ENCODE peak calls at places on chromosomes 11 and 22, in four cellular contexts. One of them, this sample, is unnamed.
A peak's percentile ranks its signal among the peaks of the same experiment; 100 is the strongest.

GRCh38 chr11:508956-509355 is 1.9 kb upstream of the RNH1 start:
- DNase-seq in A549: no peak
- DNase-seq in GM12891: no peak
- DNase-seq in islet precursor cell: no peak
- DNase-seq in this sample: no peak

GRCh38 chr11:123052884-123053721 is 8.8 kb downstream of the HSPA8 start:
- DNase-seq in A549: no peak
- DNase-seq in GM12891: no peak
- DNase-seq in islet precursor cell: no peak
- DNase-seq in this sample: no peak

GRCh38 chr11:102254047-102254446 is 63.2 kb upstream of the BIRC3 start:
- DNase-seq in A549: peak; percentile 21
- DNase-seq in GM12891: no peak
- DNase-seq in islet precursor cell: no peak
- DNase-seq in this sample: no peak

GRCh38 chr11:103967985-103968384 is 68.5 kb upstream of the DDI1 start:
- DNase-seq in A549: no peak
- DNase-seq in GM12891: no peak
- DNase-seq in islet precursor cell: no peak
- DNase-seq in this sample: no peak

GRCh38 chr11:93489841-93490240 is 53.4 kb downstream of the SMCO4 start:
- DNase-seq in A549: no peak
- DNase-seq in GM12891: no peak
- DNase-seq in islet precursor cell: peak; percentile 51
- DNase-seq in this sample: no peak

GRCh38 chr11:124861670-124862069 is 3.6 kb upstream of the ROBO3 start:
- DNase-seq in A549: no peak
- DNase-seq in GM12891: no peak
- DNase-seq in islet precursor cell: peak; percentile 18
- DNase-seq in this sample: no peak

GRCh38 chr22:20926243-20926642 is 9.0 kb downstream of the CRKL start:
- DNase-seq in A549: no peak
- DNase-seq in GM12891: no peak
- DNase-seq in islet precursor cell: no peak
- DNase-seq in this sample: no peak

GRCh38 chr11:23364076-23364475 is 503.8 kb upstream of the CCDC179 start:
- DNase-seq in A549: no peak
- DNase-seq in GM12891: no peak
- DNase-seq in islet precursor cell: no peak
- DNase-seq in this sample: no peak

GRCh38 chr22:48675141-48675827 is 1152.4 kb downstream of the BRD1 start:
- DNase-seq in A549: no peak
- DNase-seq in GM12891: no peak
- DNase-seq in islet precursor cell: no peak
- DNase-seq in this sample: no peak

GRCh38 chr11:101446238-101446637 is 137.6 kb downstream of the TRPC6 start:
- DNase-seq in A549: no peak
- DNase-seq in GM12891: no peak
- DNase-seq in islet precursor cell: no peak
- DNase-seq in this sample: no peak

GRCh38 chr11:71078482-71078881 is 173.9 kb downstream of the SHANK2 start:
- DNase-seq in A549: no peak
- DNase-seq in GM12891: no peak
- DNase-seq in islet precursor cell: no peak
- DNase-seq in this sample: no peak

GRCh38 chr11:104968365-104968855 is at the start of gene CASP4:
- DNase-seq in A549: peak; percentile 1
- DNase-seq in GM12891: no peak
- DNase-seq in islet precursor cell: no peak
- DNase-seq in this sample: no peak

GRCh38 chr11:1293619-1294015 is 15.8 kb downstream of the TOLLIP start:
- DNase-seq in A549: peak; percentile 25
- DNase-seq in GM12891: no peak
- DNase-seq in islet precursor cell: no peak
- DNase-seq in this sample: peak; percentile 76

GRCh38 chr11:62221498-62221897 is 13.0 kb downstream of the SCGB2A1 start:
- DNase-seq in A549: no peak
- DNase-seq in GM12891: no peak
- DNase-seq in islet precursor cell: no peak
- DNase-seq in this sample: no peak

GRCh38 chr11:113446938-113447337 is 28.3 kb downstream of the DRD2 start:
- DNase-seq in A549: no peak
- DNase-seq in GM12891: no peak
- DNase-seq in islet precursor cell: peak; percentile 92
- DNase-seq in this sample: no peak

GRCh38 chr11:17694711-17695110 is 24.7 kb upstream of the MYOD1 start:
- DNase-seq in A549: no peak
- DNase-seq in GM12891: no peak
- DNase-seq in islet precursor cell: peak; percentile 31
- DNase-seq in this sample: no peak

GRCh38 chr11:79101736-79102135 is 339.1 kb downstream of the TENM4 start:
- DNase-seq in A549: no peak
- DNase-seq in GM12891: no peak
- DNase-seq in islet precursor cell: no peak
- DNase-seq in this sample: no peak

GRCh38 chr11:114909866-114910265 is 231.5 kb downstream of the NXPE2 start:
- DNase-seq in A549: no peak
- DNase-seq in GM12891: no peak
- DNase-seq in islet precursor cell: no peak
- DNase-seq in this sample: no peak

GRCh38 chr11:45665206-45665932 is at the start of gene CHST1:
- DNase-seq in A549: no peak
- DNase-seq in GM12891: no peak
- DNase-seq in islet precursor cell: peak; percentile 71
- DNase-seq in this sample: peak; percentile 52

GRCh38 chr11:118281284-118281683 is 17.2 kb upstream of the MPZL2 start:
- DNase-seq in A549: no peak
- DNase-seq in GM12891: no peak
- DNase-seq in islet precursor cell: no peak
- DNase-seq in this sample: no peak

GRCh38 chr11:45252134-45252856 is 33.8 kb downstream of the SYT13 start:
- DNase-seq in A549: peak; percentile 78
- DNase-seq in GM12891: peak; percentile 45
- DNase-seq in islet precursor cell: peak; percentile 93
- DNase-seq in this sample: no peak

GRCh38 chr11:45933131-45933821 is 10.8 kb downstream of the LARGE2 start:
- DNase-seq in A549: no peak
- DNase-seq in GM12891: no peak
- DNase-seq in islet precursor cell: no peak
- DNase-seq in this sample: no peak

GRCh38 chr11:67273260-67273990 is 7.2 kb downstream of the GRK2 start:
- DNase-seq in A549: no peak
- DNase-seq in GM12891: no peak
- DNase-seq in islet precursor cell: no peak
- DNase-seq in this sample: no peak

GRCh38 chr22:33070600-33070999 is 12.4 kb upstream of the SYN3 start:
- DNase-seq in A549: no peak
- DNase-seq in GM12891: no peak
- DNase-seq in islet precursor cell: no peak
- DNase-seq in this sample: no peak

GRCh38 chr11:25319068-25319467 is 822.2 kb downstream of the LUZP2 start:
- DNase-seq in A549: no peak
- DNase-seq in GM12891: no peak
- DNase-seq in islet precursor cell: no peak
- DNase-seq in this sample: no peak

GRCh38 chr11:35404397-35404775 is 15.0 kb downstream of the SLC1A2 start:
- DNase-seq in A549: peak; percentile 48
- DNase-seq in GM12891: no peak
- DNase-seq in islet precursor cell: peak; percentile 82
- DNase-seq in this sample: no peak

GRCh38 chr22:37109242-37109917 is at the start of gene TMPRSS6:
- DNase-seq in A549: no peak
- DNase-seq in GM12891: no peak
- DNase-seq in islet precursor cell: peak; percentile 67
- DNase-seq in this sample: no peak

GRCh38 chr11:11985016-11985715 is 23.3 kb downstream of the DKK3 start:
- DNase-seq in A549: no peak
- DNase-seq in GM12891: no peak
- DNase-seq in islet precursor cell: no peak
- DNase-seq in this sample: no peak

GRCh38 chr11:96292291-96293010 is 50.5 kb downstream of the MAML2 start:
- DNase-seq in A549: no peak
- DNase-seq in GM12891: no peak
- DNase-seq in islet precursor cell: no peak
- DNase-seq in this sample: no peak

GRCh38 chr11:134237557-134237922 is 13.1 kb downstream of the VPS26B start:
- DNase-seq in A549: no peak
- DNase-seq in GM12891: no peak
- DNase-seq in islet precursor cell: peak; percentile 68
- DNase-seq in this sample: no peak

GRCh38 chr11:27282141-27282590 is 80.8 kb downstream of the CCDC34 start:
- DNase-seq in A549: no peak
- DNase-seq in GM12891: no peak
- DNase-seq in islet precursor cell: no peak
- DNase-seq in this sample: no peak

GRCh38 chr11:60937144-60937527 is 12.9 kb downstream of the TMEM132A start:
- DNase-seq in A549: no peak
- DNase-seq in GM12891: no peak
- DNase-seq in islet precursor cell: no peak
- DNase-seq in this sample: no peak